ENCODE peak calls at places on chromosomes 3 and 15, in nine cellular contexts. C, Z, T, A, I, D, F, E and Y are unnamed samples.
A peak's percentile ranks its signal among the peaks of the same experiment; 100 is the strongest.

GRCh38 chr3:16072420-16073110 is 101.9 kb upstream of the GALNT15 start:
- DNase-seq in C (no peak), Z (no peak), T (peak; percentile 84), A (peak; percentile 57), I (no peak), D (no peak), F (no peak), E (no peak), Y (no peak)

GRCh38 chr3:35677797-35678196 is 38.5 kb downstream of the ARPP21 start:
- DNase-seq in C (no peak), Z (no peak), T (no peak), A (no peak), I (no peak), D (no peak), F (no peak), E (no peak), Y (no peak)

GRCh38 chr15:40941528-40942336 is 11.5 kb upstream of the CHAC1 start:
- DNase-seq in C (peak; percentile 95), Z (peak; percentile 84), T (peak; percentile 88), A (peak; percentile 91), I (no peak), D (no peak), F (peak; percentile 59), E (peak; percentile 66), Y (peak; percentile 88)

GRCh38 chr3:124829175-124829818 is 57.9 kb downstream of the ITGB5 start:
- DNase-seq in C (no peak), Z (no peak), T (no peak), A (no peak), I (no peak), D (no peak), F (no peak), E (no peak), Y (no peak)

GRCh38 chr3:121942116-121942786 is 48.0 kb downstream of the SLC15A2 start:
- DNase-seq in C (no peak), Z (no peak), T (no peak), A (no peak), I (no peak), D (no peak), F (no peak), E (no peak), Y (no peak)

GRCh38 chr3:150020527-150020926 is 49.8 kb upstream of the PFN2 start:
- DNase-seq in C (no peak), Z (no peak), T (peak; percentile 88), A (peak; percentile 80), I (no peak), D (no peak), F (no peak), E (no peak), Y (peak; percentile 10)

GRCh38 chr3:171860830-171861535 is 17.8 kb downstream of the TMEM212 start:
- DNase-seq in C (no peak), Z (no peak), T (no peak), A (peak; percentile 88), I (no peak), D (no peak), F (no peak), E (no peak), Y (peak; percentile 78)

GRCh38 chr3:129657261-129658046 is 51.0 kb upstream of the PLXND1 start:
- DNase-seq in C (no peak), Z (no peak), T (no peak), A (peak; percentile 35), I (no peak), D (no peak), F (no peak), E (peak; percentile 47), Y (peak; percentile 25)

GRCh38 chr15:33330931-33331330 is 20.2 kb downstream of the RYR3 start:
- DNase-seq in C (no peak), Z (no peak), T (no peak), A (no peak), I (no peak), D (no peak), F (no peak), E (no peak), Y (no peak)